ENCODE peak calls at places on chromosomes 12 and 14, in four cellular contexts. Q, X, N and V are unnamed samples.

GRCh38 chr14:102362084-102362483 is 606 bp downstream of the CINP start:
- DNase-seq in Q (no peak), X (no peak), N (no peak), V (no peak)

GRCh38 chr14:103547455-103547940 is 15.0 kb downstream of the BAG5 start:
- DNase-seq in N (no peak), Q (no peak), X (no peak), V (no peak)

GRCh38 chr12:111636209-111636928 is 37.3 kb upstream of the ATXN2 start:
- DNase-seq in X (no peak), Q (no peak), N (peak; percentile 84), V (peak; percentile 55)

GRCh38 chr12:75526655-75527511 is 15.5 kb upstream of the KRR1 start:
- DNase-seq in N (no peak), X (peak; percentile 74), Q (no peak), V (no peak)

GRCh38 chr12:28415755-28416154 is 225.5 kb downstream of the CCDC91 start:
- DNase-seq in N (no peak), X (no peak), Q (no peak), V (no peak)

GRCh38 chr14:95609398-95609990 is 74.6 kb downstream of the GLRX5 start:
- DNase-seq in N (no peak), X (peak; percentile 54), Q (no peak), V (no peak)

GRCh38 chr12:31023271-31023724 is 50.4 kb upstream of the DDX11 start:
- DNase-seq in N (no peak), Q (no peak), X (no peak), V (no peak)

GRCh38 chr12:58262796-58263195 is 321.4 kb downstream of the ATP23 start:
- DNase-seq in Q (no peak), X (no peak), N (no peak), V (no peak)

GRCh38 chr14:25134184-25134583 is 84.2 kb upstream of the STXBP6 start:
- DNase-seq in Q (no peak), X (no peak), N (no peak), V (no peak)

GRCh38 chr14:72904840-72905561 is 11.1 kb upstream of the DPF3 start:
- DNase-seq in Q (peak; percentile 45), N (peak; percentile 76), X (peak; percentile 64), V (peak; percentile 33)

GRCh38 chr12:54304187-54304810 is 3.5 kb upstream of the NFE2 start:
- DNase-seq in X (peak; percentile 64), Q (peak; percentile 47), N (peak; percentile 84), V (peak; percentile 60)

GRCh38 chr12:51345681-51346080 is 798 bp downstream of the CELA1 start:
- DNase-seq in Q (no peak), X (no peak), N (no peak), V (no peak)

GRCh38 chr12:93677195-93678064 is at the start of gene CRADD:
- DNase-seq in N (peak; percentile 82), Q (peak; percentile 46), X (peak; percentile 95), V (peak; percentile 64)

GRCh38 chr12:64171715-64172114 is 50.4 kb downstream of the KICS2 start:
- DNase-seq in Q (no peak), N (no peak), X (no peak), V (no peak)

GRCh38 chr12:27652174-27652763 is 44.0 kb upstream of the REP15 start:
- DNase-seq in X (peak; percentile 91), N (no peak), Q (no peak), V (no peak)

GRCh38 chr12:70248916-70249315 is 5.7 kb downstream of the CNOT2 start:
- DNase-seq in Q (no peak), N (no peak), X (no peak), V (no peak)